ENCODE peak calls at places on chromosome 16, in eight cellular contexts. O, Y, F, N, S, V, X and M are unnamed samples.

GRCh38 chr16:73213761-73214480 is 166.0 kb upstream of the ZFHX3 start:
- DNase-seq in O (no peak), Y (no peak), F (no peak), N (peak), S (no peak), V (no peak), X (no peak), M (no peak)

GRCh38 chr16:27234603-27235002 is 31.3 kb downstream of the KDM8 start:
- DNase-seq in O (no peak), Y (no peak), F (peak), N (no peak), S (no peak), V (no peak), X (no peak), M (no peak)

GRCh38 chr16:30731411-30731810 is 16.8 kb upstream of the PHKG2 start:
- DNase-seq in O (no peak), Y (no peak), F (no peak), N (no peak), S (no peak), V (no peak), X (no peak), M (no peak)

GRCh38 chr16:46638947-46639925 is 18.1 kb upstream of the SHCBP1 start:
- DNase-seq in O (no peak), Y (no peak), F (no peak), N (peak), S (no peak), V (no peak), X (no peak), M (no peak)

GRCh38 chr16:54577566-54578180 is 291.1 kb upstream of the IRX3 start:
- DNase-seq in O (no peak), Y (no peak), F (no peak), N (no peak), S (no peak), V (no peak), X (no peak), M (no peak)

GRCh38 chr16:27402964-27403600 is 1.1 kb downstream of the IL21R start:
- DNase-seq in O (no peak), Y (no peak), F (no peak), N (no peak), S (no peak), V (no peak), X (no peak), M (no peak)

GRCh38 chr16:9419161-9419560 is 327.7 kb downstream of the HAPSTR1 start:
- DNase-seq in O (no peak), Y (no peak), F (no peak), N (no peak), S (no peak), V (no peak), X (no peak), M (no peak)

GRCh38 chr16:85395207-85395912 is 217.8 kb upstream of the GSE1 start:
- DNase-seq in O (no peak), Y (peak), F (peak), N (peak), S (peak), V (peak), X (peak), M (no peak)

GRCh38 chr16:30997887-30998711 is 12.3 kb downstream of the STX1B start:
- DNase-seq in O (no peak), Y (no peak), F (no peak), N (peak), S (no peak), V (peak), X (peak), M (no peak)

GRCh38 chr16:25107466-25107792 is 4.1 kb upstream of the LCMT1 start:
- DNase-seq in O (no peak), Y (no peak), F (no peak), N (no peak), S (no peak), V (no peak), X (no peak), M (no peak)

GRCh38 chr16:11380836-11381235 is 35.6 kb downstream of the RMI2 start:
- DNase-seq in O (no peak), Y (no peak), F (no peak), N (no peak), S (no peak), V (no peak), X (no peak), M (no peak)

GRCh38 chr16:22624038-22624656 is 113.5 kb downstream of the NPIPB5 start:
- DNase-seq in O (no peak), Y (peak), F (peak), N (no peak), S (no peak), V (no peak), X (no peak), M (no peak)

GRCh38 chr16:88116121-88116900 is 165.1 kb downstream of the BANP start:
- DNase-seq in O (no peak), Y (no peak), F (no peak), N (peak), S (peak), V (no peak), X (peak), M (no peak)

GRCh38 chr16:79598341-79599181 is 2.0 kb downstream of the MAF start:
- DNase-seq in O (peak), Y (peak), F (peak), N (peak), S (peak), V (peak), X (peak), M (peak)

GRCh38 chr16:3999890-4000325 is 116.3 kb downstream of the ADCY9 start:
- DNase-seq in O (no peak), Y (no peak), F (no peak), N (peak), S (no peak), V (no peak), X (no peak), M (no peak)

GRCh38 chr16:31696968-31697743 is 169.5 kb downstream of the AHSP start:
- DNase-seq in O (no peak), Y (no peak), F (no peak), N (peak), S (no peak), V (no peak), X (no peak), M (no peak)

GRCh38 chr16:3861808-3862451 is 18.6 kb downstream of the CREBBP start:
- DNase-seq in O (no peak), Y (no peak), F (no peak), N (no peak), S (peak), V (no peak), X (no peak), M (no peak)

GRCh38 chr16:85178006-85178591 is 65.8 kb upstream of the CIBAR2 start:
- DNase-seq in O (no peak), Y (no peak), F (no peak), N (no peak), S (no peak), V (no peak), X (no peak), M (no peak)

GRCh38 chr16:65737831-65738230 is 616.0 kb upstream of the CDH11 start:
- DNase-seq in O (peak), Y (no peak), F (no peak), N (no peak), S (no peak), V (no peak), X (no peak), M (no peak)

GRCh38 chr16:4514606-4515005 is 24.0 kb downstream of the CDIP1 start:
- DNase-seq in O (no peak), Y (no peak), F (no peak), N (no peak), S (no peak), V (no peak), X (no peak), M (no peak)

GRCh38 chr16:31333686-31334649 is 21.0 kb upstream of the ITGAX start:
- DNase-seq in O (no peak), Y (no peak), F (no peak), N (peak), S (no peak), V (no peak), X (no peak), M (peak)

GRCh38 chr16:3729161-3730112 is 12.1 kb upstream of the TRAP1 start:
- DNase-seq in O (no peak), Y (peak), F (peak), N (no peak), S (no peak), V (no peak), X (no peak), M (no peak)

GRCh38 chr16:54931757-54932660 is 1.3 kb downstream of the IRX5 start:
- DNase-seq in O (no peak), Y (no peak), F (peak), N (no peak), S (no peak), V (no peak), X (no peak), M (peak)

GRCh38 chr16:8173111-8173644 is 417.1 kb downstream of the TMEM114 start:
- DNase-seq in O (peak), Y (peak), F (peak), N (peak), S (peak), V (peak), X (no peak), M (peak)

GRCh38 chr16:61313931-61314330 is 722.3 kb downstream of the CDH8 start:
- DNase-seq in O (no peak), Y (no peak), F (no peak), N (no peak), S (no peak), V (no peak), X (no peak), M (no peak)

DNA sequence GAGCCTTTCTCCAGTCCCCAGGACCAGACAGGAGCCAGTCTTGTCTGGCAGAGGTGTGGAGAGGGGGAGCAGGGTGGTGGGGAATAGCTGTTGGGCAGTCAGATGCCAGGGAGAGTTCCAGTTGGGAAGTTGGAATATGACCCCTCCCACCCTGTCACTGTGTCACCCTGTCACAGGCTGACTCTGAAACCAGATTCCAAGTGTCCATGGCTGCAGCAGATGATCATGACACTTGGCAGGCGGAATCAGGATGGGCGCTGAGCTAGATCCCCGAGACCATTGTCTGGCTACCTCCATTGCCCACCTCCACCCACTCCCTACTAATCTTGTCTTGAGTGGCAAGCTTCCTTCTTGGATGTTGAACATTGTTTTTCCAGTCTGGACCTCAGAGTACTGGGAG is 9.2 kb upstream of the NFATC3 start:
- DNase-seq in O (no peak), Y (no peak), F (no peak), N (no peak), S (no peak), V (no peak), X (no peak), M (no peak)
- H3K4me3 ChIP-seq in O (no peak), Y (no peak), F (no peak), N (no peak), S (no peak), V (no peak), X (no peak), M (no peak)

GRCh38 chr16:86569843-86570447 is 3.3 kb downstream of the FOXC2 start:
- DNase-seq in O (no peak), Y (no peak), F (no peak), N (no peak), S (no peak), V (no peak), X (no peak), M (no peak)
- H3K4me3 ChIP-seq in O (no peak), Y (no peak), F (no peak), N (peak), S (peak), V (no peak), X (peak), M (no peak)

DNA sequence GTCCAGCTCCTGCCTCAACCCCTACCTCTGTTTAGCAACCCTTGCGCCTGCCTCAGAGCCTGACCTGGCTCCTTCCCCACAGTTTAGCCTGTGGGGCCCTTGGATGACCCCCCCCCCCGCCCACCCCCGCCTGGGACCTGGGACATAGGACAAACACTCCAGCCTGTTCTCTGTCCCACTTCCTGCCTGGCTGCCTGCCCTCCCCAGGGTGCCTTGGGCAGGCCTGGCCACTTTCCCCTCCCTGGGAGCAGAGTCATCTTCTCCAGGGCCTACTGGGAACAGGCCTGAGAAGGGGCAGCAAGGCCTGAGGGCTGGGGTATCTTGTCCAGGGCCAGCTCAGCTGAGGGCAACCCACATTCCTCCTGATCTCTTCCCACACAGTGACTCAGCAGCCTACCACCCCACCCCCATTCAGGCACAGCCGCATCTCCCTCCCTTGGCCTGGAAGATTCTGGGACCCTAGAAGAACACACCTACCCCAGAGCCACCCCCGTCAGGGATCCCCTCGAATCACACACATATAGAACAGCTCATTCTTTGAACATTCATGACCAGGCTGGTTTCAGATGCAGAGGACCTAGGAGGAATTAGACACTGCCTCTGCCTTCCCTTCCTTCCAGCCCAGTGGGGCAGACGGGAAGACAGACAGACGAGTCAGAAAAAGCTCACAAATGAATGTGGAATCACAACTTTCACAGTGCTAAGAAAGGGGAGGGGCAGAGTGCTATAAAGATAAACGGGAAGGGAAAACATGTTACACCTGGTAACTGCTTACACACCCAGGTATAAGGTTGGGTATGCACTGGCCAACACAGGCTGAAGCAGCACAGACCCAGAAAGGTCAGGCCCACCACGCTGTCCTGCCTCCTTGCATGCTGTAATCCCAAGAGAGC is 6.0 kb downstream of the FHOD1 start:
- DNase-seq in O (no peak), Y (peak), F (peak), N (peak), S (peak), V (peak), X (no peak), M (peak)
- H3K4me3 ChIP-seq in O (no peak), Y (no peak), F (no peak), N (no peak), S (no peak), V (no peak), X (no peak), M (no peak)

GRCh38 chr16:56631832-56632159 is 663 bp upstream of the MT1M start:
- DNase-seq in O (no peak), Y (no peak), F (no peak), N (no peak), S (no peak), V (no peak), X (no peak), M (no peak)
- H3K4me3 ChIP-seq in O (no peak), Y (peak), F (peak), N (peak), S (peak), V (peak), X (peak), M (peak)

GRCh38 chr16:14003119-14003570 is 68.0 kb upstream of the MRTFB start:
- DNase-seq in O (peak), Y (no peak), F (peak), N (peak), S (peak), V (peak), X (no peak), M (peak)
- H3K4me3 ChIP-seq in O (no peak), Y (no peak), F (peak), N (peak), S (peak), V (peak), X (peak), M (no peak)